ENCODE peak calls at places on chromosomes 6 and 20, in nine cellular contexts. One of them, this sample, is unnamed.

GRCh38 chr6:7424967-7425807 is 35.6 kb downstream of the RIOK1 start:
- DNase-seq in fibroblast of lung: peak
- DNase-seq in left cardiac atrium: peak
- DNase-seq in EL: peak
- DNase-seq in heart right ventricle: peak
- DNase-seq in stimulated activated CD8-positive, alpha-beta memory T cell treated with anti-CD3 and anti-CD28 coated beads, Interleukin-15, amount 100 ng/mL, for 24 hours: no peak
- DNase-seq in germinal center: no peak
- DNase-seq in A673: peak
- DNase-seq in stimulated activated CD4-positive, alpha-beta T cell treated with anti-CD3 and anti-CD28 coated beads, Interleukin-1b, Interleukin-23, amount 100 ng/mL, for 48 hours: no peak
- DNase-seq in this sample: no peak

GRCh38 chr6:89917801-89918366 is 23.6 kb downstream of the GJA10 start:
- DNase-seq in fibroblast of lung: no peak
- DNase-seq in left cardiac atrium: no peak
- DNase-seq in EL: no peak
- DNase-seq in heart right ventricle: no peak
- DNase-seq in stimulated activated CD8-positive, alpha-beta memory T cell treated with anti-CD3 and anti-CD28 coated beads, Interleukin-15, amount 100 ng/mL, for 24 hours: no peak
- DNase-seq in germinal center: no peak
- DNase-seq in A673: no peak
- DNase-seq in stimulated activated CD4-positive, alpha-beta T cell treated with anti-CD3 and anti-CD28 coated beads, Interleukin-1b, Interleukin-23, amount 100 ng/mL, for 48 hours: no peak
- DNase-seq in this sample: no peak

GRCh38 chr6:163356743-163357142 is 57.8 kb upstream of the QKI start:
- DNase-seq in fibroblast of lung: no peak
- DNase-seq in left cardiac atrium: no peak
- DNase-seq in EL: no peak
- DNase-seq in heart right ventricle: no peak
- DNase-seq in stimulated activated CD8-positive, alpha-beta memory T cell treated with anti-CD3 and anti-CD28 coated beads, Interleukin-15, amount 100 ng/mL, for 24 hours: no peak
- DNase-seq in germinal center: no peak
- DNase-seq in A673: no peak
- DNase-seq in stimulated activated CD4-positive, alpha-beta T cell treated with anti-CD3 and anti-CD28 coated beads, Interleukin-1b, Interleukin-23, amount 100 ng/mL, for 48 hours: no peak
- DNase-seq in this sample: no peak

GRCh38 chr6:155377061-155377460 is 62.8 kb upstream of the TFB1M start:
- DNase-seq in fibroblast of lung: peak
- DNase-seq in left cardiac atrium: no peak
- DNase-seq in EL: peak
- DNase-seq in heart right ventricle: no peak
- DNase-seq in stimulated activated CD8-positive, alpha-beta memory T cell treated with anti-CD3 and anti-CD28 coated beads, Interleukin-15, amount 100 ng/mL, for 24 hours: no peak
- DNase-seq in germinal center: no peak
- DNase-seq in A673: no peak
- DNase-seq in stimulated activated CD4-positive, alpha-beta T cell treated with anti-CD3 and anti-CD28 coated beads, Interleukin-1b, Interleukin-23, amount 100 ng/mL, for 48 hours: no peak
- DNase-seq in this sample: no peak

GRCh38 chr20:16966276-16966880 is 218.2 kb downstream of the OTOR start:
- DNase-seq in fibroblast of lung: no peak
- DNase-seq in left cardiac atrium: no peak
- DNase-seq in EL: no peak
- DNase-seq in heart right ventricle: no peak
- DNase-seq in stimulated activated CD8-positive, alpha-beta memory T cell treated with anti-CD3 and anti-CD28 coated beads, Interleukin-15, amount 100 ng/mL, for 24 hours: no peak
- DNase-seq in germinal center: no peak
- DNase-seq in A673: no peak
- DNase-seq in stimulated activated CD4-positive, alpha-beta T cell treated with anti-CD3 and anti-CD28 coated beads, Interleukin-1b, Interleukin-23, amount 100 ng/mL, for 48 hours: no peak
- DNase-seq in this sample: no peak

GRCh38 chr6:81075974-81076373 is 676.5 kb downstream of the TENT5A start:
- DNase-seq in fibroblast of lung: peak
- DNase-seq in left cardiac atrium: no peak
- DNase-seq in EL: peak
- DNase-seq in heart right ventricle: no peak
- DNase-seq in stimulated activated CD8-positive, alpha-beta memory T cell treated with anti-CD3 and anti-CD28 coated beads, Interleukin-15, amount 100 ng/mL, for 24 hours: no peak
- DNase-seq in germinal center: no peak
- DNase-seq in A673: peak
- DNase-seq in stimulated activated CD4-positive, alpha-beta T cell treated with anti-CD3 and anti-CD28 coated beads, Interleukin-1b, Interleukin-23, amount 100 ng/mL, for 48 hours: no peak
- DNase-seq in this sample: no peak

GRCh38 chr6:164097557-164098398 is 683.3 kb downstream of the QKI start:
- DNase-seq in fibroblast of lung: peak
- DNase-seq in left cardiac atrium: no peak
- DNase-seq in EL: peak
- DNase-seq in heart right ventricle: peak
- DNase-seq in stimulated activated CD8-positive, alpha-beta memory T cell treated with anti-CD3 and anti-CD28 coated beads, Interleukin-15, amount 100 ng/mL, for 24 hours: no peak
- DNase-seq in germinal center: no peak
- DNase-seq in A673: peak
- DNase-seq in stimulated activated CD4-positive, alpha-beta T cell treated with anti-CD3 and anti-CD28 coated beads, Interleukin-1b, Interleukin-23, amount 100 ng/mL, for 48 hours: no peak
- DNase-seq in this sample: no peak

GRCh38 chr20:64156136-64156885 is 7.9 kb upstream of the MYT1 start:
- DNase-seq in fibroblast of lung: no peak
- DNase-seq in left cardiac atrium: no peak
- DNase-seq in EL: no peak
- DNase-seq in heart right ventricle: no peak
- DNase-seq in stimulated activated CD8-positive, alpha-beta memory T cell treated with anti-CD3 and anti-CD28 coated beads, Interleukin-15, amount 100 ng/mL, for 24 hours: no peak
- DNase-seq in germinal center: no peak
- DNase-seq in A673: no peak
- DNase-seq in stimulated activated CD4-positive, alpha-beta T cell treated with anti-CD3 and anti-CD28 coated beads, Interleukin-1b, Interleukin-23, amount 100 ng/mL, for 48 hours: no peak
- DNase-seq in this sample: no peak

GRCh38 chr6:111805511-111806181 is 67.6 kb downstream of the FYN start:
- DNase-seq in fibroblast of lung: peak
- DNase-seq in left cardiac atrium: no peak
- DNase-seq in EL: peak
- DNase-seq in heart right ventricle: no peak
- DNase-seq in stimulated activated CD8-positive, alpha-beta memory T cell treated with anti-CD3 and anti-CD28 coated beads, Interleukin-15, amount 100 ng/mL, for 24 hours: no peak
- DNase-seq in germinal center: no peak
- DNase-seq in A673: peak
- DNase-seq in stimulated activated CD4-positive, alpha-beta T cell treated with anti-CD3 and anti-CD28 coated beads, Interleukin-1b, Interleukin-23, amount 100 ng/mL, for 48 hours: peak
- DNase-seq in this sample: peak

GRCh38 chr6:130366011-130366963 is at the start of gene TMEM200A:
- DNase-seq in fibroblast of lung: peak
- DNase-seq in left cardiac atrium: peak
- DNase-seq in EL: peak
- DNase-seq in heart right ventricle: no peak
- DNase-seq in stimulated activated CD8-positive, alpha-beta memory T cell treated with anti-CD3 and anti-CD28 coated beads, Interleukin-15, amount 100 ng/mL, for 24 hours: peak
- DNase-seq in germinal center: peak
- DNase-seq in A673: peak
- DNase-seq in stimulated activated CD4-positive, alpha-beta T cell treated with anti-CD3 and anti-CD28 coated beads, Interleukin-1b, Interleukin-23, amount 100 ng/mL, for 48 hours: peak
- DNase-seq in this sample: peak

GRCh38 chr20:35992713-35993335 is 24.4 kb downstream of the CNBD2 start:
- DNase-seq in fibroblast of lung: peak
- DNase-seq in left cardiac atrium: no peak
- DNase-seq in EL: peak
- DNase-seq in heart right ventricle: peak
- DNase-seq in stimulated activated CD8-positive, alpha-beta memory T cell treated with anti-CD3 and anti-CD28 coated beads, Interleukin-15, amount 100 ng/mL, for 24 hours: no peak
- DNase-seq in germinal center: peak
- DNase-seq in A673: peak
- DNase-seq in stimulated activated CD4-positive, alpha-beta T cell treated with anti-CD3 and anti-CD28 coated beads, Interleukin-1b, Interleukin-23, amount 100 ng/mL, for 48 hours: peak
- DNase-seq in this sample: peak

GRCh38 chr6:40334496-40334895 is 252.7 kb downstream of the LRFN2 start:
- DNase-seq in fibroblast of lung: no peak
- DNase-seq in left cardiac atrium: no peak
- DNase-seq in EL: no peak
- DNase-seq in heart right ventricle: no peak
- DNase-seq in stimulated activated CD8-positive, alpha-beta memory T cell treated with anti-CD3 and anti-CD28 coated beads, Interleukin-15, amount 100 ng/mL, for 24 hours: no peak
- DNase-seq in germinal center: no peak
- DNase-seq in A673: no peak
- DNase-seq in stimulated activated CD4-positive, alpha-beta T cell treated with anti-CD3 and anti-CD28 coated beads, Interleukin-1b, Interleukin-23, amount 100 ng/mL, for 48 hours: no peak
- DNase-seq in this sample: no peak

GRCh38 chr20:43840382-43841070 is 74.1 kb upstream of the TOX2 start:
- DNase-seq in fibroblast of lung: peak
- DNase-seq in left cardiac atrium: no peak
- DNase-seq in EL: peak
- DNase-seq in heart right ventricle: no peak
- DNase-seq in stimulated activated CD8-positive, alpha-beta memory T cell treated with anti-CD3 and anti-CD28 coated beads, Interleukin-15, amount 100 ng/mL, for 24 hours: no peak
- DNase-seq in germinal center: peak
- DNase-seq in A673: peak
- DNase-seq in stimulated activated CD4-positive, alpha-beta T cell treated with anti-CD3 and anti-CD28 coated beads, Interleukin-1b, Interleukin-23, amount 100 ng/mL, for 48 hours: peak
- DNase-seq in this sample: peak

GRCh38 chr20:37077009-37077408 is 18.8 kb downstream of the RBL1 start:
- DNase-seq in fibroblast of lung: no peak
- DNase-seq in left cardiac atrium: no peak
- DNase-seq in EL: no peak
- DNase-seq in heart right ventricle: no peak
- DNase-seq in stimulated activated CD8-positive, alpha-beta memory T cell treated with anti-CD3 and anti-CD28 coated beads, Interleukin-15, amount 100 ng/mL, for 24 hours: no peak
- DNase-seq in germinal center: no peak
- DNase-seq in A673: no peak
- DNase-seq in stimulated activated CD4-positive, alpha-beta T cell treated with anti-CD3 and anti-CD28 coated beads, Interleukin-1b, Interleukin-23, amount 100 ng/mL, for 48 hours: no peak
- DNase-seq in this sample: no peak

GRCh38 chr6:88810089-88810488 is 153.3 kb downstream of the RNGTT start:
- DNase-seq in fibroblast of lung: no peak
- DNase-seq in left cardiac atrium: no peak
- DNase-seq in EL: no peak
- DNase-seq in heart right ventricle: no peak
- DNase-seq in stimulated activated CD8-positive, alpha-beta memory T cell treated with anti-CD3 and anti-CD28 coated beads, Interleukin-15, amount 100 ng/mL, for 24 hours: no peak
- DNase-seq in germinal center: no peak
- DNase-seq in A673: no peak
- DNase-seq in stimulated activated CD4-positive, alpha-beta T cell treated with anti-CD3 and anti-CD28 coated beads, Interleukin-1b, Interleukin-23, amount 100 ng/mL, for 48 hours: no peak
- DNase-seq in this sample: no peak

GRCh38 chr20:25024171-25024570 is 31.6 kb upstream of the APMAP start:
- DNase-seq in fibroblast of lung: no peak
- DNase-seq in left cardiac atrium: peak
- DNase-seq in EL: no peak
- DNase-seq in heart right ventricle: no peak
- DNase-seq in stimulated activated CD8-positive, alpha-beta memory T cell treated with anti-CD3 and anti-CD28 coated beads, Interleukin-15, amount 100 ng/mL, for 24 hours: no peak
- DNase-seq in germinal center: no peak
- DNase-seq in A673: no peak
- DNase-seq in stimulated activated CD4-positive, alpha-beta T cell treated with anti-CD3 and anti-CD28 coated beads, Interleukin-1b, Interleukin-23, amount 100 ng/mL, for 48 hours: no peak
- DNase-seq in this sample: no peak

GRCh38 chr6:19757036-19757435 is 80.1 kb upstream of the ID4 start:
- DNase-seq in fibroblast of lung: peak
- DNase-seq in left cardiac atrium: no peak
- DNase-seq in EL: peak
- DNase-seq in heart right ventricle: no peak
- DNase-seq in stimulated activated CD8-positive, alpha-beta memory T cell treated with anti-CD3 and anti-CD28 coated beads, Interleukin-15, amount 100 ng/mL, for 24 hours: no peak
- DNase-seq in germinal center: no peak
- DNase-seq in A673: no peak
- DNase-seq in stimulated activated CD4-positive, alpha-beta T cell treated with anti-CD3 and anti-CD28 coated beads, Interleukin-1b, Interleukin-23, amount 100 ng/mL, for 48 hours: no peak
- DNase-seq in this sample: no peak

GRCh38 chr20:17825949-17826843 is 126.4 kb downstream of the BANF2 start:
- DNase-seq in fibroblast of lung: peak
- DNase-seq in left cardiac atrium: no peak
- DNase-seq in EL: no peak
- DNase-seq in heart right ventricle: no peak
- DNase-seq in stimulated activated CD8-positive, alpha-beta memory T cell treated with anti-CD3 and anti-CD28 coated beads, Interleukin-15, amount 100 ng/mL, for 24 hours: no peak
- DNase-seq in germinal center: no peak
- DNase-seq in A673: no peak
- DNase-seq in stimulated activated CD4-positive, alpha-beta T cell treated with anti-CD3 and anti-CD28 coated beads, Interleukin-1b, Interleukin-23, amount 100 ng/mL, for 48 hours: peak
- DNase-seq in this sample: peak

GRCh38 chr20:17646901-17647301 is 35.1 kb downstream of the RRBP1 start:
- DNase-seq in fibroblast of lung: no peak
- DNase-seq in left cardiac atrium: peak
- DNase-seq in EL: no peak
- DNase-seq in heart right ventricle: no peak
- DNase-seq in stimulated activated CD8-positive, alpha-beta memory T cell treated with anti-CD3 and anti-CD28 coated beads, Interleukin-15, amount 100 ng/mL, for 24 hours: no peak
- DNase-seq in germinal center: no peak
- DNase-seq in A673: no peak
- DNase-seq in stimulated activated CD4-positive, alpha-beta T cell treated with anti-CD3 and anti-CD28 coated beads, Interleukin-1b, Interleukin-23, amount 100 ng/mL, for 48 hours: no peak
- DNase-seq in this sample: no peak

GRCh38 chr6:29705389-29706231 is 17.6 kb upstream of the HLA-F start:
- DNase-seq in fibroblast of lung: peak
- DNase-seq in left cardiac atrium: no peak
- DNase-seq in EL: peak
- DNase-seq in heart right ventricle: peak
- DNase-seq in stimulated activated CD8-positive, alpha-beta memory T cell treated with anti-CD3 and anti-CD28 coated beads, Interleukin-15, amount 100 ng/mL, for 24 hours: no peak
- DNase-seq in germinal center: no peak
- DNase-seq in A673: peak
- DNase-seq in stimulated activated CD4-positive, alpha-beta T cell treated with anti-CD3 and anti-CD28 coated beads, Interleukin-1b, Interleukin-23, amount 100 ng/mL, for 48 hours: no peak
- DNase-seq in this sample: no peak

GRCh38 chr6:146620655-146621054 is 21.9 kb downstream of the ADGB start:
- DNase-seq in fibroblast of lung: no peak
- DNase-seq in left cardiac atrium: no peak
- DNase-seq in EL: peak
- DNase-seq in heart right ventricle: no peak
- DNase-seq in stimulated activated CD8-positive, alpha-beta memory T cell treated with anti-CD3 and anti-CD28 coated beads, Interleukin-15, amount 100 ng/mL, for 24 hours: no peak
- DNase-seq in germinal center: no peak
- DNase-seq in A673: no peak
- DNase-seq in stimulated activated CD4-positive, alpha-beta T cell treated with anti-CD3 and anti-CD28 coated beads, Interleukin-1b, Interleukin-23, amount 100 ng/mL, for 48 hours: no peak
- DNase-seq in this sample: no peak

GRCh38 chr20:59010995-59011873 is 4.2 kb upstream of the CTSZ start:
- DNase-seq in fibroblast of lung: peak
- DNase-seq in left cardiac atrium: peak
- DNase-seq in EL: peak
- DNase-seq in heart right ventricle: peak
- DNase-seq in stimulated activated CD8-positive, alpha-beta memory T cell treated with anti-CD3 and anti-CD28 coated beads, Interleukin-15, amount 100 ng/mL, for 24 hours: no peak
- DNase-seq in germinal center: no peak
- DNase-seq in A673: no peak
- DNase-seq in stimulated activated CD4-positive, alpha-beta T cell treated with anti-CD3 and anti-CD28 coated beads, Interleukin-1b, Interleukin-23, amount 100 ng/mL, for 48 hours: no peak
- DNase-seq in this sample: no peak

GRCh38 chr6:33438978-33439594 is 15.3 kb upstream of the ZBTB9 start:
- DNase-seq in fibroblast of lung: no peak
- DNase-seq in left cardiac atrium: no peak
- DNase-seq in EL: no peak
- DNase-seq in heart right ventricle: no peak
- DNase-seq in stimulated activated CD8-positive, alpha-beta memory T cell treated with anti-CD3 and anti-CD28 coated beads, Interleukin-15, amount 100 ng/mL, for 24 hours: no peak
- DNase-seq in germinal center: no peak
- DNase-seq in A673: no peak
- DNase-seq in stimulated activated CD4-positive, alpha-beta T cell treated with anti-CD3 and anti-CD28 coated beads, Interleukin-1b, Interleukin-23, amount 100 ng/mL, for 48 hours: no peak
- DNase-seq in this sample: no peak

GRCh38 chr6:82924799-82925535 is 140.7 kb downstream of the UBE3D start:
- DNase-seq in fibroblast of lung: peak
- DNase-seq in left cardiac atrium: no peak
- DNase-seq in EL: peak
- DNase-seq in heart right ventricle: no peak
- DNase-seq in stimulated activated CD8-positive, alpha-beta memory T cell treated with anti-CD3 and anti-CD28 coated beads, Interleukin-15, amount 100 ng/mL, for 24 hours: no peak
- DNase-seq in germinal center: no peak
- DNase-seq in A673: no peak
- DNase-seq in stimulated activated CD4-positive, alpha-beta T cell treated with anti-CD3 and anti-CD28 coated beads, Interleukin-1b, Interleukin-23, amount 100 ng/mL, for 48 hours: no peak
- DNase-seq in this sample: no peak

GRCh38 chr6:15453186-15453585 is 207.3 kb downstream of the JARID2 start:
- DNase-seq in fibroblast of lung: no peak
- DNase-seq in left cardiac atrium: no peak
- DNase-seq in EL: no peak
- DNase-seq in heart right ventricle: no peak
- DNase-seq in stimulated activated CD8-positive, alpha-beta memory T cell treated with anti-CD3 and anti-CD28 coated beads, Interleukin-15, amount 100 ng/mL, for 24 hours: no peak
- DNase-seq in germinal center: no peak
- DNase-seq in A673: no peak
- DNase-seq in stimulated activated CD4-positive, alpha-beta T cell treated with anti-CD3 and anti-CD28 coated beads, Interleukin-1b, Interleukin-23, amount 100 ng/mL, for 48 hours: no peak
- DNase-seq in this sample: no peak

GRCh38 chr6:133288662-133289061 is 47.5 kb downstream of the EYA4 start:
- DNase-seq in fibroblast of lung: no peak
- DNase-seq in left cardiac atrium: no peak
- DNase-seq in EL: no peak
- DNase-seq in heart right ventricle: no peak
- DNase-seq in stimulated activated CD8-positive, alpha-beta memory T cell treated with anti-CD3 and anti-CD28 coated beads, Interleukin-15, amount 100 ng/mL, for 24 hours: no peak
- DNase-seq in germinal center: no peak
- DNase-seq in A673: no peak
- DNase-seq in stimulated activated CD4-positive, alpha-beta T cell treated with anti-CD3 and anti-CD28 coated beads, Interleukin-1b, Interleukin-23, amount 100 ng/mL, for 48 hours: no peak
- DNase-seq in this sample: no peak

GRCh38 chr6:75612434-75612833 is 10.8 kb downstream of the SENP6 start:
- DNase-seq in fibroblast of lung: no peak
- DNase-seq in left cardiac atrium: no peak
- DNase-seq in EL: no peak
- DNase-seq in heart right ventricle: no peak
- DNase-seq in stimulated activated CD8-positive, alpha-beta memory T cell treated with anti-CD3 and anti-CD28 coated beads, Interleukin-15, amount 100 ng/mL, for 24 hours: no peak
- DNase-seq in germinal center: no peak
- DNase-seq in A673: no peak
- DNase-seq in stimulated activated CD4-positive, alpha-beta T cell treated with anti-CD3 and anti-CD28 coated beads, Interleukin-1b, Interleukin-23, amount 100 ng/mL, for 48 hours: no peak
- DNase-seq in this sample: no peak

GRCh38 chr20:45817652-45818194 is 5.3 kb downstream of the UBE2C start:
- DNase-seq in fibroblast of lung: peak
- DNase-seq in left cardiac atrium: no peak
- DNase-seq in EL: peak
- DNase-seq in heart right ventricle: no peak
- DNase-seq in stimulated activated CD8-positive, alpha-beta memory T cell treated with anti-CD3 and anti-CD28 coated beads, Interleukin-15, amount 100 ng/mL, for 24 hours: no peak
- DNase-seq in germinal center: no peak
- DNase-seq in A673: no peak
- DNase-seq in stimulated activated CD4-positive, alpha-beta T cell treated with anti-CD3 and anti-CD28 coated beads, Interleukin-1b, Interleukin-23, amount 100 ng/mL, for 48 hours: no peak
- DNase-seq in this sample: no peak

GRCh38 chr6:118551063-118551672 is 3.1 kb downstream of the PLN start:
- DNase-seq in fibroblast of lung: peak
- DNase-seq in left cardiac atrium: no peak
- DNase-seq in EL: peak
- DNase-seq in heart right ventricle: no peak
- DNase-seq in stimulated activated CD8-positive, alpha-beta memory T cell treated with anti-CD3 and anti-CD28 coated beads, Interleukin-15, amount 100 ng/mL, for 24 hours: no peak
- DNase-seq in germinal center: peak
- DNase-seq in A673: peak
- DNase-seq in stimulated activated CD4-positive, alpha-beta T cell treated with anti-CD3 and anti-CD28 coated beads, Interleukin-1b, Interleukin-23, amount 100 ng/mL, for 48 hours: no peak
- DNase-seq in this sample: no peak

GRCh38 chr6:34576286-34576955 is 20.3 kb upstream of the SPDEF start:
- DNase-seq in fibroblast of lung: no peak
- DNase-seq in left cardiac atrium: no peak
- DNase-seq in EL: no peak
- DNase-seq in heart right ventricle: no peak
- DNase-seq in stimulated activated CD8-positive, alpha-beta memory T cell treated with anti-CD3 and anti-CD28 coated beads, Interleukin-15, amount 100 ng/mL, for 24 hours: no peak
- DNase-seq in germinal center: no peak
- DNase-seq in A673: no peak
- DNase-seq in stimulated activated CD4-positive, alpha-beta T cell treated with anti-CD3 and anti-CD28 coated beads, Interleukin-1b, Interleukin-23, amount 100 ng/mL, for 48 hours: no peak
- DNase-seq in this sample: no peak

GRCh38 chr6:3869632-3870527 is 20.7 kb downstream of the FAM50B start:
- DNase-seq in fibroblast of lung: no peak
- DNase-seq in left cardiac atrium: no peak
- DNase-seq in EL: no peak
- DNase-seq in heart right ventricle: no peak
- DNase-seq in stimulated activated CD8-positive, alpha-beta memory T cell treated with anti-CD3 and anti-CD28 coated beads, Interleukin-15, amount 100 ng/mL, for 24 hours: no peak
- DNase-seq in germinal center: no peak
- DNase-seq in A673: no peak
- DNase-seq in stimulated activated CD4-positive, alpha-beta T cell treated with anti-CD3 and anti-CD28 coated beads, Interleukin-1b, Interleukin-23, amount 100 ng/mL, for 48 hours: peak
- DNase-seq in this sample: no peak

This sample was measured in stimulated activated naive CD8-positive, alpha-beta T cell treated with anti-CD3 and anti-CD28 coated beads, Interleukin-15, Interleukin-2, amounts not matched to agents 100 U/mL and 50 U/mL, for 24 hours.